ENCODE peak calls at places on chromosomes 4 and X, in five cellular contexts. T, E, A, W and B are unnamed samples.

GRCh38 chr4:169271692-169272007 is 894 bp upstream of the SH3RF1 start:
- DNase-seq in T (no peak), E (no peak), A (no peak), W (no peak), B (no peak)

GRCh38 chr4:6263541-6264540 is 5.8 kb upstream of the WFS1 start:
- DNase-seq in T (peak), E (no peak), A (peak), W (peak), B (peak)

GRCh38 chr4:165520071-165520470 is 141.3 kb downstream of the CPE start:
- DNase-seq in T (no peak), E (no peak), A (no peak), W (no peak), B (no peak)

GRCh38 chr4:71526626-71527406 is 188.0 kb downstream of the SLC4A4 start:
- DNase-seq in T (no peak), E (no peak), A (peak), W (no peak), B (peak)

GRCh38 chr4:42411803-42412202 is 14.5 kb downstream of the SHISA3 start:
- DNase-seq in T (no peak), E (no peak), A (no peak), W (no peak), B (no peak)

GRCh38 chr4:16192631-16193483 is 33.4 kb downstream of the TAPT1 start:
- DNase-seq in T (no peak), E (no peak), A (no peak), W (no peak), B (no peak)

GRCh38 chrX:156008915-156009314 is 11.4 kb downstream of the IL9R start:
- DNase-seq in T (no peak), E (no peak), A (peak), W (no peak), B (no peak)

GRCh38 chrX:155819525-155819924 is 61.6 kb upstream of the VAMP7 start:
- DNase-seq in T (no peak), E (no peak), A (no peak), W (no peak), B (no peak)

GRCh38 chr4:5908836-5909235 is 15.9 kb upstream of the CRMP1 start:
- DNase-seq in T (no peak), E (no peak), A (no peak), W (no peak), B (peak)

GRCh38 chrX:108268434-108269080 is 169.7 kb downstream of the COL4A6 start:
- DNase-seq in T (no peak), E (no peak), A (no peak), W (no peak), B (no peak)

GRCh38 chr4:37793562-37793961 is 32.9 kb upstream of the PGM2 start:
- DNase-seq in T (no peak), E (no peak), A (peak), W (peak), B (peak)